ENCODE peak calls at places on chromosome 3, in five cellular contexts. T, Y, U, V and X are unnamed samples.

GRCh38 chr3:98567646-98568280 is 25.6 kb downstream of the CPOX start:
- DNase-seq in V (no peak), T (no peak), U (no peak), Y (no peak), X (no peak)

GRCh38 chr3:108877906-108878305 is 55.3 kb downstream of the TRAT1 start:
- DNase-seq in T (no peak), U (no peak), V (no peak), Y (no peak), X (no peak)

GRCh38 chr3:193915613-193916012 is 220.3 kb upstream of the HES1 start:
- DNase-seq in V (no peak), Y (no peak), T (no peak), U (no peak), X (no peak)

GRCh38 chr3:122858373-122858772 is 63.5 kb downstream of the SLC49A4 start:
- DNase-seq in U (peak; percentile 2), Y (no peak), T (peak; percentile 38), V (no peak), X (no peak)

GRCh38 chr3:124976378-124976777 is 41.8 kb upstream of the MUC13 start:
- DNase-seq in Y (no peak), T (no peak), V (no peak), U (peak; percentile 69), X (no peak)

GRCh38 chr3:88142094-88142624 is 7.6 kb upstream of the C3orf38 start:
- DNase-seq in V (no peak), Y (no peak), T (no peak), U (no peak), X (no peak)

GRCh38 chr3:114380233-114380645 is 86.4 kb downstream of the TIGIT start:
- DNase-seq in Y (no peak), U (no peak), V (no peak), T (peak; percentile 67), X (peak; percentile 59)

GRCh38 chr3:130946876-130947275 is 53.0 kb downstream of the ATP2C1 start:
- DNase-seq in Y (no peak), T (no peak), V (no peak), U (no peak), X (no peak)

GRCh38 chr3:197881601-197882000 is 68.4 kb upstream of the RPL35A start:
- DNase-seq in U (no peak), T (no peak), Y (no peak), V (no peak), X (no peak)

GRCh38 chr3:67737911-67738865 is 83.8 kb upstream of the SUCLG2 start:
- DNase-seq in V (peak; percentile 10), Y (no peak), U (no peak), T (no peak), X (no peak)